ENCODE peak calls at places on chromosomes 13 and 19, in four cellular contexts. S, H, C and B are unnamed samples.

GRCh38 chr19:2053601-2054389 is 2.8 kb upstream of the MKNK2 start:
- DNase-seq in S (peak; percentile 84), C (peak; percentile 67), H (no peak), B (peak; percentile 23)

GRCh38 chr13:49649244-49649962 is 21.1 kb downstream of the ARL11 start:
- DNase-seq in H (no peak), C (no peak), S (no peak), B (peak; percentile 70)

GRCh38 chr13:20359335-20359734 is 127.2 kb upstream of the GJB6 start:
- DNase-seq in C (no peak), H (no peak), S (no peak), B (no peak)

GRCh38 chr19:54921082-54921481 is 15.1 kb downstream of the NCR1 start:
- DNase-seq in H (no peak), C (no peak), S (no peak), B (peak; percentile 15)

GRCh38 chr13:40585911-40586471 is 80.5 kb downstream of the FOXO1 start:
- DNase-seq in C (no peak), S (no peak), H (no peak), B (no peak)

GRCh38 chr13:54637377-54637776 is 1608.8 kb downstream of the OLFM4 start:
- DNase-seq in C (no peak), S (no peak), H (peak; percentile 16), B (peak; percentile 15)

GRCh38 chr13:99278843-99279242 is 20.7 kb upstream of the GPR18 start:
- DNase-seq in H (no peak), S (no peak), C (no peak), B (no peak)

GRCh38 chr19:371501-372160 is 27.0 kb upstream of the MIER2 start:
- DNase-seq in S (no peak), H (no peak), C (no peak), B (no peak)

GRCh38 chr13:106517151-106517847 is 18.2 kb downstream of the EFNB2 start:
- DNase-seq in S (no peak), H (no peak), C (no peak), B (no peak)

GRCh38 chr13:60134376-60134775 is 29.4 kb downstream of the DIAPH3 start:
- DNase-seq in S (no peak), C (no peak), H (no peak), B (peak; percentile 47)

GRCh38 chr19:28710278-28710677 is 502.7 kb downstream of the UQCRFS1 start:
- DNase-seq in H (peak; percentile 33), C (no peak), S (no peak), B (peak; percentile 26)

GRCh38 chr13:80979035-80979641 is 638.2 kb upstream of the SPRY2 start:
- DNase-seq in H (peak; percentile 57), C (peak; percentile 36), S (no peak), B (peak; percentile 21)

GRCh38 chr13:79709526-79709925 is 228.6 kb downstream of the NDFIP2 start:
- DNase-seq in H (no peak), C (no peak), S (no peak), B (no peak)

GRCh38 chr19:18202759-18203407 is 959 bp downstream of the RAB3A start:
- DNase-seq in C (peak; percentile 63), H (no peak), S (peak; percentile 77), B (peak; percentile 87)

GRCh38 chr13:89627991-89628390 is 1719.5 kb upstream of the MIR17HG start:
- DNase-seq in H (no peak), C (no peak), S (no peak), B (no peak)

GRCh38 chr13:107512551-107512950 is 702.8 kb downstream of the LIG4 start:
- DNase-seq in S (no peak), H (no peak), C (no peak), B (peak; percentile 1)

GRCh38 chr13:79483302-79483701 is 2.3 kb downstream of the NDFIP2 start:
- DNase-seq in H (no peak), C (no peak), S (no peak), B (no peak)

GRCh38 chr13:20482275-20482761 is 43.3 kb downstream of the CRYL1 start:
- DNase-seq in H (no peak), S (no peak), C (no peak), B (no peak)

GRCh38 chr19:7978196-7978825 is 27.1 kb downstream of the ELAVL1 start:
- DNase-seq in C (no peak), S (no peak), H (no peak), B (no peak)

GRCh38 chr19:4866595-4867424 is 657 bp downstream of the PLIN3 start:
- DNase-seq in H (peak; percentile 33), S (peak; percentile 85), C (peak; percentile 75), B (peak; percentile 88)

GRCh38 chr13:106029901-106030300 is 505.6 kb downstream of the EFNB2 start:
- DNase-seq in C (no peak), H (no peak), S (no peak), B (no peak)

GRCh38 chr19:50836543-50837195 is 3.3 kb upstream of the KLK15 start:
- DNase-seq in H (no peak), S (no peak), C (no peak), B (peak; percentile 77)
- H3K36me3 ChIP-seq in H (no peaks in the 10 kb centered on the region), S (no peaks in the 10 kb centered on the region), C (no peaks in the 10 kb centered on the region), B (no peaks in the 10 kb centered on the region)

GRCh38 chr13:39012608-39013007 is 22.0 kb upstream of the STOML3 start:
- DNase-seq in C (no peak), S (no peak), H (no peak), B (peak; percentile 59)

GRCh38 chr13:39016087-39016486 is 21.8 kb downstream of the PROSER1 start:
- DNase-seq in C (no peak), S (no peak), H (no peak), B (no peak)

GRCh38 chr13:39013462-39013861 is 22.8 kb upstream of the STOML3 start:
- DNase-seq in S (no peak), C (no peak), H (no peak), B (no peak)

GRCh38 chr13:39020853-39021462 is 16.9 kb downstream of the PROSER1 start:
- DNase-seq in C (no peak), S (no peak), H (no peak), B (no peak)

GRCh38 chr13:39016789-39017188 is 21.1 kb downstream of the PROSER1 start:
- DNase-seq in C (no peak), H (no peak), S (no peak), B (peak; percentile 17)
- H3K36me3 ChIP-seq in C (peaks cover 77% of the 10 kb centered on the region), H (peaks cover 73% of the 10 kb centered on the region), S (peaks cover 72% of the 10 kb centered on the region), B (peaks cover 45% of the 10 kb centered on the region)

GRCh38 chr19:46687438-46688145 is 26.6 kb upstream of the DACT3 start:
- DNase-seq in H (no peak), C (no peak), S (no peak), B (no peak)
- H3K36me3 ChIP-seq in H (peaks cover 69% of the 10 kb centered on the region), C (peaks cover 100% of the 10 kb centered on the region), S (peaks cover 100% of the 10 kb centered on the region), B (peaks cover 44% of the 10 kb centered on the region)

DNA sequence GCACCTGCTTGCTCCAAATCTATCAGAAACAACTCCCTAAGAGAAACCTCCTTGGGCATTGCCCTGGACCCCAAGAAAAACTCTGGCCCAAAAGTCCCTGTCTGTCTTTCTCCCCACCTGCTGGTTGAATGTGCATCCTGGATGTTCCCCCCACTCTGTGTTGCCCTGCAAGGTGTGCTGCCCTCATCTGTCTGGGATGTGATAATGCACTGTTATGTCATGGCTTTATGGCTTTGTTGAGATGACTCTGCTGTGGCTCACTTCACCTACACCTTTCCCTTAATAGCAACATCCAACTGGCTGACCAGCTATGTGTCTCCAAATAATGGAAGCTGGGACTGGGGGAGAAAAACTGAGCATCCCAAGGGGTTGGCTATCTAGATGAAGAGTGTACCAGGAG is 2.6 kb downstream of the ZNF20 start:
- DNase-seq in H (no peak), S (no peak), C (no peak), B (peak; percentile 42)
- H3K36me3 ChIP-seq in H (peaks cover 63% of the 10 kb centered on the region), S (peaks cover 34% of the 10 kb centered on the region), C (peaks cover 44% of the 10 kb centered on the region), B (peaks cover 27% of the 10 kb centered on the region)

GRCh38 chr19:19527674-19528625 is 761 bp upstream of the YJEFN3 start:
- DNase-seq in S (no peak), C (no peak), H (no peak), B (no peak)

GRCh38 chr19:19527371-19527656 is 1.4 kb upstream of the YJEFN3 start:
- DNase-seq in H (no peak), C (no peak), S (no peak), B (no peak)

GRCh38 chr19:19524053-19524452 is 4.7 kb upstream of the YJEFN3 start:
- DNase-seq in H (no peak), C (no peak), S (no peak), B (no peak)

GRCh38 chr19:19526581-19527370 is 1.9 kb upstream of the YJEFN3 start:
- DNase-seq in C (no peak), H (no peak), S (no peak), B (no peak)

DNA sequence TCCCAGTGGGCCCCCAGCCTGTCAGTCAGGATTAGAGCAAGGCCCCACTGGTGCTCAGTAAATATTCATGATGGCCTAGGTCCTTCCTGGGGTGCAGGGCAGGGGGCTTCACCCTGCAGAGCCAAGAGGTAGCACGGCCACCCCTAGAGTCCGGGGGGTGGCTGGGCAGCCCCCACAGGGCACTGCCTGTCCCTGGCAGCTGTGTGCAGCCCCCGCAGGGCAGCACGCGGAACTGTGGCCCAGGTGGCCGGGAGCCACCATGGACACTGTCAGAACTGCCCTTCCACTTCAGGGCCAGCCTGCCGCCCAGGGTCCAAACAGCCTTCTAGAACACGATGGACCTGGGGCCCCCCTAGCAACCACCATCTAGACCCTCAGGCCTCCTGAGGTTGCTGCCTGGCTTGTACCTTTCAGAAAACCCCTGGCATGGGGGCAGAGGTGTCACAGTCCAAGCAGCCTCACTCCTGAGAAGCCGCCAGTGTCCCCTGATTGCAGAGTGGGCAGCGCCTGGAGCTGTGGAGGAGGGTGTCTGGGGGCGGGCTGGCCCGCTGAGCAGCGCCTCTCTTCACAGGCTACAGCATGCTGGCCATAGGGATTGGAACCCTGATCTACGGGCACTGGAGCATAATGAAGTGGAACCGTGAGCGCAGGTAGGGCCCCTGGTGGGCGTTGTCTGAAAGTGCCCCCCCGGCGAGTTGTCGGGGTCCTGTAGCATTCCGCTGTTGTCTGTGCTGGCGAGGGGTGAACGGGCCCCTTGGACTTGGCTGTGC is 2.9 kb upstream of the YJEFN3 start:
- DNase-seq in H (no peak), S (no peak), C (no peak), B (peak; percentile 79)
- H3K36me3 ChIP-seq in H (peaks cover 64% of the 10 kb centered on the region), S (peaks cover 42% of the 10 kb centered on the region), C (peaks cover 71% of the 10 kb centered on the region), B (peaks cover 8% of the 10 kb centered on the region)

DNA sequence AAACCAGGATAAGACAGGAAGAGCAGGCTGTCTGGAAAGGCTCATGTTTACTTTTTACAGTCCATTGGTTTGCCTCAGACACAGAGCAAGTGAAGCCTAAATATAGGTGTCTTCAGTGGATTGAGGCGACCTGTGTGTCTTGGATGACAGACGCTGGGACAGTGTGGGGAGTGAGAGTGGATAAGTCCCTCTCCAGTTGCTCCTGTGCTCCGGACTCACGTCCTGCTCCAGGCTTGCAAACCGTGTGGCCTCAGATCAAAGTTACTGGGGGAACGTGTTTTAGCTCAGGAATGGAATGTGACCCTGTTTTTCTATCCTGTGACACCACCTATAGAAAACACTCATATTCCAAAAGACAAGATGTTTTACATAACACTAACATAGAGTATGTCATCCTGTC is 465.7 kb downstream of the MYO16 start:
- DNase-seq in S (no peak), C (no peak), H (no peak), B (no peak)
- H3K36me3 ChIP-seq in S (no peaks in the 10 kb centered on the region), C (no peaks in the 10 kb centered on the region), H (no peaks in the 10 kb centered on the region), B (no peaks in the 10 kb centered on the region)

DNA sequence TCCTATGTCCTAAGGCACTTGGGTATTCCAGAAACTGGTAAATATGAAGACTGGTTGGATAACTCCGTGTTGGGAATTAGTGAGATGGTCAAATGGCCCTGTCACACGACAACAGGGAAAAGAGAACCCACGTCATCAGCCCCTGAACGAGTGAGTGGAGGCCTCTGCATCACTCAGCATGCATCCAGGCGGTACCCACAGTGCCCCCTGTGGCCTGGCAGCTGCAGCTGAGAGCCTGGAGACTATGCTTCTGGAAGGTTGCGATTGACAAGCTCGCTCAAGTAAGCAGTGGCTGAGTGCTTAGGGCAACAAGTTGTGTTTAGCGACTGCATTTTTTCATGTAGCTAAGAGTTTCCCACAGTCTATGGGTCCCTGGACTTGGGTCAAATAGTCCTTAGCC is 55.9 kb downstream of the COL4A2 start:
- DNase-seq in S (no peak), H (no peak), C (no peak), B (peak; percentile 79)
- H3K36me3 ChIP-seq in S (peaks cover 6% of the 10 kb centered on the region), H (peaks cover 29% of the 10 kb centered on the region), C (peaks cover 8% of the 10 kb centered on the region), B (peaks cover 3% of the 10 kb centered on the region)